ENCODE peak calls at places on chromosomes 2 and 18, in ten cellular contexts. Q, G, P, F, C, T, N, Z, O and V are unnamed samples.

GRCh38 chr2:203900298-203900697 is 32.7 kb downstream of the CTLA4 start:
- DNase-seq in Q (no peak), Z (no peak), G (no peak), T (no peak), C (no peak), O (no peak), P (no peak), F (no peak), N (no peak), V (no peak)

GRCh38 chr2:43082111-43082877 is 144.1 kb downstream of the ZFP36L2 start:
- DNase-seq in F (no peak), N (peak; percentile 78), C (peak; percentile 86), T (no peak), G (no peak), P (no peak), Q (no peak), O (peak; percentile 65), Z (no peak), V (no peak)

GRCh38 chr2:38076710-38077430 is 919 bp upstream of the CYP1B1 start:
- DNase-seq in G (peak; percentile 85), Q (peak; percentile 90), O (no peak), T (no peak), C (peak; percentile 86), P (no peak), N (peak; percentile 99), F (no peak), Z (peak; percentile 3), V (peak; percentile 92)

GRCh38 chr2:224584768-224585204 is 377 bp downstream of the CUL3 start:
- DNase-seq in N (peak; percentile 53), O (peak; percentile 14), P (peak; percentile 51), F (no peak), G (peak; percentile 74), C (peak; percentile 67), Z (peak; percentile 6), T (no peak), Q (peak; percentile 75), V (peak; percentile 76)

GRCh38 chr2:55487686-55488085 is 31.8 kb upstream of the CFAP36 start:
- DNase-seq in C (no peak), P (no peak), Z (no peak), Q (no peak), O (no peak), T (no peak), F (no peak), G (no peak), N (no peak), V (no peak)

GRCh38 chr2:127841466-127842178 is 16.3 kb downstream of the POLR2D start:
- DNase-seq in Z (no peak), P (no peak), T (no peak), O (no peak), N (no peak), G (no peak), Q (no peak), F (no peak), C (no peak), V (no peak)

GRCh38 chr2:152097291-152098032 is 1.4 kb downstream of the CACNB4 start:
- DNase-seq in Z (no peak), G (no peak), N (peak; percentile 28), F (no peak), T (no peak), Q (no peak), P (no peak), O (peak; percentile 36), C (peak; percentile 44), V (no peak)

GRCh38 chr18:62898359-62898758 is 183.0 kb downstream of the PHLPP1 start:
- DNase-seq in G (no peak), P (no peak), N (no peak), Q (peak; percentile 18), C (no peak), F (no peak), O (no peak), T (no peak), Z (no peak), V (no peak)

GRCh38 chr2:159140070-159140774 is 146.3 kb downstream of the WDSUB1 start:
- DNase-seq in Q (no peak), T (no peak), N (peak; percentile 79), C (peak; percentile 96), P (no peak), O (peak; percentile 91), F (no peak), G (no peak), Z (no peak), V (no peak)

GRCh38 chr18:73461780-73462059 is 593.9 kb upstream of the NETO1 start:
- DNase-seq in P (no peak), C (peak; percentile 19), T (no peak), N (peak; percentile 16), F (no peak), Z (no peak), G (no peak), Q (no peak), O (peak; percentile 37), V (no peak)

GRCh38 chr2:216281316-216281715 is 91.0 kb downstream of the MARCHF4 start:
- DNase-seq in O (no peak), P (no peak), C (no peak), Z (no peak), F (no peak), G (no peak), Q (no peak), T (no peak), N (no peak), V (no peak)

GRCh38 chr2:75589344-75590105 is 28.8 kb upstream of the EVA1A start:
- DNase-seq in P (no peak), N (no peak), C (no peak), O (no peak), G (no peak), Q (no peak), T (no peak), Z (no peak), F (no peak), V (no peak)

GRCh38 chr2:215680605-215681598 is 245.0 kb upstream of the FN1 start:
- DNase-seq in Z (no peak), N (peak; percentile 93), T (no peak), G (peak; percentile 31), P (peak; percentile 2), F (peak; percentile 49), Q (peak; percentile 37), O (peak; percentile 99), C (peak; percentile 73), V (no peak)

GRCh38 chr18:46164920-46165319 is 60.7 kb downstream of the HAUS1 start:
- DNase-seq in C (no peak), P (no peak), F (no peak), Q (no peak), O (no peak), G (no peak), T (no peak), Z (no peak), N (no peak), V (no peak)

GRCh38 chr18:59123588-59124369 is 15.9 kb upstream of the SEC11C start:
- DNase-seq in F (no peak), T (no peak), G (no peak), N (peak; percentile 89), Z (no peak), Q (peak; percentile 42), C (peak; percentile 92), O (peak; percentile 95), P (no peak), V (no peak)

GRCh38 chr2:38554973-38555595 is 47.6 kb downstream of the HNRNPLL start:
- DNase-seq in P (no peak), C (peak; percentile 61), O (peak; percentile 10), G (no peak), Q (no peak), T (no peak), F (no peak), N (no peak), Z (no peak), V (no peak)

GRCh38 chr2:70089946-70090523 is 2.8 kb downstream of the PCBP1 start:
- DNase-seq in P (no peak), C (no peak), T (no peak), G (no peak), Q (no peak), N (no peak), F (no peak), O (no peak), Z (no peak), V (no peak)

GRCh38 chr18:21115519-21116411 is 4.2 kb upstream of the ROCK1 start:
- DNase-seq in T (no peak), O (peak; percentile 7), G (no peak), N (no peak), Z (no peak), P (no peak), C (peak; percentile 46), F (no peak), Q (no peak), V (no peak)

GRCh38 chr2:3958465-3958864 is 255.1 kb downstream of the DCDC2C start:
- DNase-seq in P (no peak), Z (no peak), O (no peak), T (no peak), F (no peak), Q (no peak), G (no peak), C (no peak), N (no peak), V (no peak)

GRCh38 chr2:53939656-53940055 is 31.1 kb downstream of the PSME4 start:
- DNase-seq in Q (no peak), T (no peak), O (no peak), P (no peak), C (no peak), N (no peak), Z (no peak), F (no peak), G (no peak), V (no peak)

GRCh38 chr2:133836691-133837090 is 268.4 kb upstream of the NCKAP5 start:
- DNase-seq in O (no peak), C (peak; percentile 75), Z (no peak), N (no peak), F (no peak), P (no peak), Q (no peak), G (no peak), T (no peak), V (no peak)

GRCh38 chr2:74227646-74228045 is 29.2 kb downstream of the MTHFD2 start:
- DNase-seq in N (no peak), O (no peak), Q (no peak), G (no peak), T (no peak), P (no peak), Z (no peak), F (no peak), C (no peak), V (no peak)

GRCh38 chr18:37298816-37299215 is 266.8 kb downstream of the CELF4 start:
- DNase-seq in G (no peak), Z (no peak), Q (no peak), O (no peak), F (no peak), N (no peak), T (no peak), C (no peak), P (no peak), V (no peak)

GRCh38 chr18:59091204-59091603 is 48.5 kb upstream of the SEC11C start:
- DNase-seq in T (no peak), C (no peak), O (no peak), F (no peak), Q (no peak), N (no peak), G (no peak), Z (no peak), P (no peak), V (no peak)

GRCh38 chr18:23114911-23115310 is 20.4 kb upstream of the CABLES1 start:
- DNase-seq in T (no peak), G (no peak), Q (no peak), P (no peak), Z (no peak), F (no peak), O (no peak), N (no peak), C (peak; percentile 54), V (no peak)

GRCh38 chr18:48345596-48345995 is 63.6 kb downstream of the ZBTB7C start:
- DNase-seq in P (no peak), T (no peak), G (no peak), F (no peak), Z (no peak), O (peak; percentile 14), Q (no peak), C (peak; percentile 38), N (peak; percentile 13), V (no peak)

GRCh38 chr18:45268583-45268982 is 346.7 kb upstream of the SLC14A2 start:
- DNase-seq in F (no peak), Q (no peak), C (no peak), G (no peak), P (no peak), N (no peak), Z (no peak), T (no peak), O (no peak), V (no peak)

GRCh38 chr2:113892004-113892740 is 2.3 kb downstream of the ACTR3 start:
- DNase-seq in P (no peak), O (no peak), Z (no peak), Q (no peak), T (no peak), N (no peak), C (no peak), G (no peak), F (no peak), V (no peak)